ENCODE peak calls at places on chromosome 19, in six cellular contexts. One of them, this sample, is unnamed.

GRCh38 chr19:32396046-32396652 is 9.4 kb upstream of the DPY19L3 start:
- DNase-seq in endothelial cell of umbilical vein: no peak
- DNase-seq in K562: no peak
- DNase-seq in GM12878: no peak
- DNase-seq in HepG2: no peak
- DNase-seq in A549: no peak
- DNase-seq in this sample: no peak

GRCh38 chr19:17406887-17407196 is 1.4 kb upstream of the BST2 start:
- DNase-seq in endothelial cell of umbilical vein: no peak
- DNase-seq in A549: no peak
- DNase-seq in HepG2: no peak
- DNase-seq in K562: no peak
- DNase-seq in GM12878: no peak
- DNase-seq in this sample: no peak

GRCh38 chr19:16598848-16599247 is 26.6 kb upstream of the SLC35E1 start:
- DNase-seq in A549: no peak
- DNase-seq in GM12878: no peak
- DNase-seq in endothelial cell of umbilical vein: no peak
- DNase-seq in HepG2: no peak
- DNase-seq in K562: no peak
- DNase-seq in this sample: no peak

GRCh38 chr19:16200038-16200775 is 2.5 kb downstream of the AP1M1 start:
- DNase-seq in HepG2: peak; percentile 95
- DNase-seq in A549: peak; percentile 35
- DNase-seq in GM12878: no peak
- DNase-seq in K562: no peak
- DNase-seq in endothelial cell of umbilical vein: no peak
- DNase-seq in this sample: peak; percentile 61

GRCh38 chr19:29666634-29667389 is 1.6 kb downstream of the PLEKHF1 start:
- DNase-seq in HepG2: peak; percentile 55
- DNase-seq in GM12878: no peak
- DNase-seq in A549: no peak
- DNase-seq in K562: no peak
- DNase-seq in endothelial cell of umbilical vein: peak; percentile 73
- DNase-seq in this sample: no peak

GRCh38 chr19:23983406-23983805 is 68.7 kb downstream of the ZNF726 start:
- DNase-seq in endothelial cell of umbilical vein: no peak
- DNase-seq in A549: no peak
- DNase-seq in K562: no peak
- DNase-seq in GM12878: no peak
- DNase-seq in HepG2: no peak
- DNase-seq in this sample: no peak

GRCh38 chr19:41599175-41599966 is 23.4 kb downstream of the CEACAM21 start:
- DNase-seq in HepG2: no peak
- DNase-seq in GM12878: no peak
- DNase-seq in K562: no peak
- DNase-seq in A549: no peak
- DNase-seq in endothelial cell of umbilical vein: no peak
- DNase-seq in this sample: no peak

GRCh38 chr19:47437500-47437899 is 18.2 kb upstream of the MEIS3 start:
- DNase-seq in K562: no peak
- DNase-seq in A549: no peak
- DNase-seq in GM12878: no peak
- DNase-seq in endothelial cell of umbilical vein: no peak
- DNase-seq in HepG2: no peak
- DNase-seq in this sample: peak; percentile 62

GRCh38 chr19:1945899-1946298 is 4.9 kb downstream of the CSNK1G2 start:
- DNase-seq in A549: peak; percentile 56
- DNase-seq in HepG2: peak; percentile 58
- DNase-seq in endothelial cell of umbilical vein: peak; percentile 16
- DNase-seq in GM12878: no peak
- DNase-seq in K562: peak; percentile 50
- DNase-seq in this sample: no peak

GRCh38 chr19:3808420-3809143 is 22.4 kb upstream of the MATK start:
- DNase-seq in A549: no peak
- DNase-seq in K562: no peak
- DNase-seq in endothelial cell of umbilical vein: no peak
- DNase-seq in HepG2: no peak
- DNase-seq in GM12878: no peak
- DNase-seq in this sample: no peak

GRCh38 chr19:8071912-8072311 is 19.4 kb downstream of the CCL25 start:
- DNase-seq in K562: no peak
- DNase-seq in A549: no peak
- DNase-seq in HepG2: no peak
- DNase-seq in GM12878: no peak
- DNase-seq in endothelial cell of umbilical vein: no peak
- DNase-seq in this sample: peak; percentile 37

GRCh38 chr19:8641908-8642547 is 11.6 kb downstream of the NFILZ start:
- DNase-seq in GM12878: no peak
- DNase-seq in K562: peak; percentile 53
- DNase-seq in HepG2: peak; percentile 71
- DNase-seq in A549: peak; percentile 68
- DNase-seq in endothelial cell of umbilical vein: peak; percentile 44
- DNase-seq in this sample: peak; percentile 83

GRCh38 chr19:17778621-17779280 is 16.2 kb upstream of the B3GNT3 start:
- DNase-seq in K562: peak; percentile 78
- DNase-seq in HepG2: no peak
- DNase-seq in GM12878: no peak
- DNase-seq in A549: no peak
- DNase-seq in endothelial cell of umbilical vein: no peak
- DNase-seq in this sample: no peak

GRCh38 chr19:47628058-47628771 is 19.3 kb downstream of the BICRA start:
- DNase-seq in HepG2: no peak
- DNase-seq in A549: no peak
- DNase-seq in K562: no peak
- DNase-seq in endothelial cell of umbilical vein: no peak
- DNase-seq in GM12878: no peak
- DNase-seq in this sample: no peak

GRCh38 chr19:45976180-45976579 is 2.5 kb upstream of the NOVA2 start:
- DNase-seq in A549: no peak
- DNase-seq in endothelial cell of umbilical vein: no peak
- DNase-seq in HepG2: no peak
- DNase-seq in K562: peak; percentile 39
- DNase-seq in GM12878: no peak
- DNase-seq in this sample: no peak

GRCh38 chr19:38544569-38545315 is 73.0 kb downstream of the MAP4K1 start:
- DNase-seq in HepG2: no peak
- DNase-seq in GM12878: no peak
- DNase-seq in endothelial cell of umbilical vein: no peak
- DNase-seq in A549: no peak
- DNase-seq in K562: peak; percentile 62
- DNase-seq in this sample: no peak

GRCh38 chr19:4233282-4233853 is 4.0 kb downstream of the EBI3 start:
- DNase-seq in HepG2: peak; percentile 45
- DNase-seq in GM12878: no peak
- DNase-seq in endothelial cell of umbilical vein: no peak
- DNase-seq in A549: peak; percentile 49
- DNase-seq in K562: peak; percentile 75
- DNase-seq in this sample: peak; percentile 62

GRCh38 chr19:37691881-37692504 is 27.6 kb downstream of the ZNF607 start:
- DNase-seq in HepG2: peak; percentile 87
- DNase-seq in endothelial cell of umbilical vein: peak; percentile 90
- DNase-seq in A549: no peak
- DNase-seq in K562: peak; percentile 58
- DNase-seq in GM12878: peak; percentile 7
- DNase-seq in this sample: peak; percentile 90

GRCh38 chr19:46875657-46876056 is 14.9 kb downstream of the ARHGAP35 start:
- DNase-seq in HepG2: no peak
- DNase-seq in endothelial cell of umbilical vein: no peak
- DNase-seq in GM12878: no peak
- DNase-seq in K562: no peak
- DNase-seq in A549: no peak
- DNase-seq in this sample: no peak

GRCh38 chr19:17910776-17911360 is 21.9 kb upstream of the CCDC124 start:
- DNase-seq in K562: no peak
- DNase-seq in HepG2: no peak
- DNase-seq in A549: no peak
- DNase-seq in GM12878: no peak
- DNase-seq in endothelial cell of umbilical vein: no peak
- DNase-seq in this sample: peak; percentile 70

GRCh38 chr19:30378701-30379100 is 6.5 kb downstream of the ZNF536 start:
- DNase-seq in GM12878: no peak
- DNase-seq in endothelial cell of umbilical vein: no peak
- DNase-seq in K562: no peak
- DNase-seq in A549: no peak
- DNase-seq in HepG2: no peak
- DNase-seq in this sample: no peak

GRCh38 chr19:28218728-28219127 is 994.2 kb downstream of the UQCRFS1 start:
- DNase-seq in HepG2: no peak
- DNase-seq in endothelial cell of umbilical vein: no peak
- DNase-seq in A549: no peak
- DNase-seq in K562: no peak
- DNase-seq in GM12878: no peak
- DNase-seq in this sample: no peak

GRCh38 chr19:46728693-46729339 is 11.9 kb upstream of the PRKD2 start:
- DNase-seq in endothelial cell of umbilical vein: peak; percentile 88
- DNase-seq in A549: peak; percentile 72
- DNase-seq in HepG2: peak; percentile 27
- DNase-seq in K562: peak; percentile 86
- DNase-seq in GM12878: no peak
- DNase-seq in this sample: peak; percentile 88

GRCh38 chr19:30119180-30119920 is 177.3 kb downstream of the URI1 start:
- DNase-seq in HepG2: no peak
- DNase-seq in A549: no peak
- DNase-seq in GM12878: no peak
- DNase-seq in K562: no peak
- DNase-seq in endothelial cell of umbilical vein: no peak
- DNase-seq in this sample: no peak

GRCh38 chr19:6473652-6474051 is 7.9 kb downstream of the DENND1C start:
- DNase-seq in endothelial cell of umbilical vein: no peak
- DNase-seq in K562: peak; percentile 55
- DNase-seq in HepG2: no peak
- DNase-seq in A549: no peak
- DNase-seq in GM12878: no peak
- DNase-seq in this sample: no peak
- TF ChIP-seq MYC in endothelial cell of umbilical vein: no peak
- TF ChIP-seq MYC in K562: no peak
- TF ChIP-seq MYC in HepG2: no peak
- TF ChIP-seq MYC in A549: no peak
- TF ChIP-seq MYC in GM12878: no peak
- TF ChIP-seq MYC in this sample: no peak

DNA sequence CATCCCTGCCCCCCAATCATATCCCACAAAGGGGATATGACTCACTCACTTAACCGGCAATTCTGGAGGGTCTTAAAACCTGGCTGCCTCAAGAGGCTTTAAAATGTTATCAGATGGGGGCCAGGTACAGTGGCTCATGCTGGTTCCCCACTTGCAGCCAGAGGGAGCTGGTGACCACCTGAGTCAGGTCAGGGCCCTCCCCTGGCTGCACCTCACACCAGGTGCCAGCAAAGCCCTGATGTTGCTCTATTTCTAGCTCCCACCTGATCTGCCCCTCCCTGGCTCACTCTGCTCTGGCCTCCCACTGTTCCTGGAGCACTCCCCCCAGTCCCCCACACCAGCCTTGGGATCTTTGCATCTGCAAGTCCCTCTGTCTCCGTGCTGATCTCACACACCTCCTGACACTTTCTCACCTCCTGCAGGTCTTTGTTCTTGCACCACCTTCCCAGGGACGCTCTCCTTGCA is 14.2 kb downstream of the HPN start:
- DNase-seq in GM12878: no peak
- DNase-seq in HepG2: no peak
- DNase-seq in endothelial cell of umbilical vein: no peak
- DNase-seq in A549: peak; percentile 51
- DNase-seq in K562: no peak
- DNase-seq in this sample: no peak
- TF ChIP-seq CTCF in GM12878: peak; percentile 44
- TF ChIP-seq CTCF in HepG2: peak; percentile 61
- TF ChIP-seq CTCF in endothelial cell of umbilical vein: no peak
- TF ChIP-seq CTCF in A549: peak; percentile 45
- TF ChIP-seq CTCF in K562: peak; percentile 70
- TF ChIP-seq CTCF in this sample: peak; percentile 4

DNA sequence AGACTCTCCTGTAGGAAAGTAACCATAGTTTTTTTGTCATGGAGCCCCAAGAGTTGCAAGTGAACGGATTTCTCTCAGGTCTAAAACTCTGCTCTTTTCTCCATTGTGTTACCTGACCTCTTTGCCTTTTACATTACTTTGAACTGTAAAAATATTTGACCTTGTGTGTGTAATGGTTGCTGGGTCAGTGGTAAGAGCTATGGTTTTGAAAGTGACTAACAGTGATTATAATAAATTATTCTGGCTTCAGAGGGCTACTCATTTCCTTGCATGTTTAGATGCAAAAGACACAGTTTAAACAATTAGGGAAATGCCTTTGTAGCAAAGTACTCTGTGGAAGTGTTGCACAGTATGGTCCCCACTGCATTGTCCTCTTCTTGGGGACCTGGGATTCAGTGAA is 29.3 kb upstream of the PSG8 start:
- DNase-seq in GM12878: no peak
- DNase-seq in endothelial cell of umbilical vein: no peak
- DNase-seq in HepG2: no peak
- DNase-seq in A549: no peak
- DNase-seq in K562: no peak
- DNase-seq in this sample: no peak
- TF ChIP-seq POLR2A in GM12878: no peak
- TF ChIP-seq POLR2A in endothelial cell of umbilical vein: no peak
- TF ChIP-seq POLR2A in HepG2: no peak
- TF ChIP-seq POLR2A in A549: no peak
- TF ChIP-seq POLR2A in K562: no peak
- TF ChIP-seq POLR2A in this sample: no peak

DNA sequence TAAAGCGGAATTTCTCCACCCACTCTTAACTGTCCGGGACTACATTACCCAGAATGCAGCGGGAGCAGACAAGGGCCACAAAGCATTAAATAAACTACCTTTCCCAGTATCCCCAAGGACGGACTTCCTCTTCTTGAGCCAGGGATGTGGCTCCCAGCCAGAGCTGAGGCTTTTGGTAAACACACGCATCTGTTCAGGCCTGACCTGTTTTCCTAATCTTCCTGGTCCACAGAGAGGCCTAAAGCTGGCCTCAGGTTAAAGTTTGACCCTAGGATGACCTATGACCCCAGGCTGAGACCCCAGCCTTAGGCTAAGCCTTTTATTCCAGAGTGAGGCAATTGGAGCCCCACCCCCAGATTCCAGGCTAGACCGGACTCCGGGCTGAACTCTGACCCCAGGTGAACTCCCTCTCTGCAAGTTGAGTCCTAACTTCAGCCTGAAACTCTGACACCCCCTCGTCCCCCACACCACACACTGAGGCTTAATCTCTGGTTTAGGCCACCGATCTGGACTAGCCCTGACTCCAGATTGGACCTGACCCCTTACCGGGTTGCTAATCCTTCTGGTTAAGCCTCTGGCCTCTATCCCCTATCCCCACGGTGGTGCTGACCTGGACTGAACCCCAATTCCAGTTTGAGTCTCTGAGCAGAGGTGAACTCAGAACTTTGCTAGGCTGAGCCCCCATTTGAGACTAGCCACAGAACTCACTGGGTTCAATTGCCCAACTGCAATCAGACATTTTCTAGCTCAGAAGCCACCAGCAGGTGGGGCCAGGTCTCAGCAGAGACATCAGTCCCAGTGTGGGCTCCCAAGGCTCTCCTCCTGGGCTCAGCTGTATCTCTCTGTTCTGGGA is 719 bp upstream of the GPR108 start:
- DNase-seq in K562: peak; percentile 32
- DNase-seq in HepG2: peak; percentile 87
- DNase-seq in A549: peak; percentile 84
- DNase-seq in endothelial cell of umbilical vein: peak; percentile 77
- DNase-seq in GM12878: no peak
- DNase-seq in this sample: peak; percentile 87
- TF ChIP-seq MYC in K562: peak; percentile 20
- TF ChIP-seq MYC in HepG2: peak; percentile 39
- TF ChIP-seq MYC in A549: no peak
- TF ChIP-seq MYC in endothelial cell of umbilical vein: no peak
- TF ChIP-seq MYC in GM12878: no peak
- TF ChIP-seq MYC in this sample: peak; percentile 3